ENCODE peak calls at places on chromosomes 7 and 10, in five cellular contexts. K is aorta, I is upper lobe of right lung, T is uterus, A is IMR-90. V is an unnamed sample. For H3K9me3, the result is how much of the 10 kb centered on the place peaks cover.

GRCh38 chr10:50480054-50481007 is 143.4 kb downstream of the SGMS1 start:
- DNase-seq in K (no peak), I (no peak), T (no peak), A (no peak), V (no peak)

GRCh38 chr10:97573021-97573420 is 442 bp downstream of the ANKRD2 start:
- DNase-seq in K (no peak), I (no peak), T (no peak), A (peak), V (peak)

GRCh38 chr7:151917791-151918311 is 38.4 kb upstream of the GALNTL5 start:
- DNase-seq in K (no peak), I (no peak), T (no peak), A (no peak), V (peak)

GRCh38 chr10:25261571-25261970 is 86.8 kb downstream of the GPR158 start:
- DNase-seq in K (no peak), I (no peak), T (no peak), A (no peak), V (no peak)

GRCh38 chr7:7264306-7265040 is 82.1 kb downstream of the C1GALT1 start:
- DNase-seq in K (no peak), I (no peak), T (no peak), A (no peak), V (no peak)

GRCh38 chr7:135978624-135979023 is 1.5 kb upstream of the MTPN start:
- DNase-seq in K (no peak), I (no peak), T (peak), A (no peak), V (no peak)

GRCh38 chr10:128631801-128632241 is 505.6 kb upstream of the MKI67 start:
- DNase-seq in K (no peak), I (no peak), T (no peak), A (no peak), V (peak)

GRCh38 chr10:34565934-34566333 is 249.2 kb downstream of the PARD3 start:
- DNase-seq in K (no peak), I (no peak), T (no peak), A (peak), V (peak)

GRCh38 chr7:302054-302992 is 12.4 kb downstream of the FOXL3 start:
- DNase-seq in K (no peak), I (peak), T (no peak), A (no peak), V (no peak)

GRCh38 chr10:86684305-86684704 is 16.0 kb downstream of the LDB3 start:
- DNase-seq in K (peak), I (no peak), T (peak), A (peak), V (peak)

GRCh38 chr7:8176370-8177081 is 85.4 kb downstream of the ICA1 start:
- DNase-seq in K (peak), I (no peak), T (no peak), A (no peak), V (no peak)

GRCh38 chr10:1499344-1499957 is 237.9 kb downstream of the ADARB2 start:
- DNase-seq in K (no peak), I (no peak), T (no peak), A (no peak), V (no peak)

GRCh38 chr7:90661290-90662151 is 65.4 kb downstream of the CDK14 start:
- DNase-seq in K (no peak), I (no peak), T (no peak), A (peak), V (peak)

GRCh38 chr7:16978358-16979244 is 96.8 kb upstream of the AGR3 start:
- DNase-seq in K (no peak), I (no peak), T (no peak), A (peak), V (peak)

GRCh38 chr7:104541897-104542296 is 213.5 kb downstream of the LHFPL3 start:
- DNase-seq in K (no peak), I (no peak), T (no peak), A (no peak), V (no peak)

GRCh38 chr10:28633750-28634149 is 43.6 kb upstream of the BAMBI start:
- DNase-seq in K (no peak), I (no peak), T (no peak), A (no peak), V (no peak)

GRCh38 chr7:103148994-103149807 is at the start of gene NAPEPLD:
- DNase-seq in K (peak), I (peak), T (peak), A (peak), V (peak)

GRCh38 chr7:33722383-33723096 is 182.8 kb upstream of the BMPER start:
- DNase-seq in K (peak), I (no peak), T (no peak), A (peak), V (peak)

GRCh38 chr10:11180228-11180627 is 162.6 kb downstream of the CELF2 start:
- DNase-seq in K (peak), I (peak), T (no peak), A (no peak), V (no peak)

GRCh38 chr7:45601816-45602540 is 27.8 kb downstream of the ADCY1 start:
- DNase-seq in K (no peak), I (peak), T (no peak), A (no peak), V (no peak)

GRCh38 chr7:78280276-78280675 is 481.7 kb downstream of the PHTF2 start:
- DNase-seq in K (no peak), I (no peak), T (no peak), A (peak), V (no peak)

GRCh38 chr7:99242667-99243066 is 30.0 kb upstream of the MYH16 start:
- DNase-seq in K (no peak), I (no peak), T (no peak), A (no peak), V (peak)

GRCh38 chr7:45978731-45979211 is 57.7 kb upstream of the IGFBP3 start:
- DNase-seq in K (no peak), I (no peak), T (no peak), A (peak), V (peak)

GRCh38 chr7:44185729-44186128 is 3.5 kb downstream of the GCK start:
- DNase-seq in K (no peak), I (peak), T (no peak), A (no peak), V (no peak)

GRCh38 chr10:124036746-124037145 is 56.7 kb downstream of the CHST15 start:
- DNase-seq in K (no peak), I (no peak), T (no peak), A (no peak), V (no peak)

GRCh38 chr10:102004376-102004775 is 51.6 kb downstream of the ARMH3 start:
- DNase-seq in K (no peak), I (no peak), T (no peak), A (peak), V (peak)

GRCh38 chr10:131205556-131205955 is 106.0 kb downstream of the TCERG1L start:
- DNase-seq in K (no peak), I (peak), T (peak), A (no peak), V (no peak)

GRCh38 chr10:44724415-44725174 is 186.5 kb upstream of the TMEM72 start:
- DNase-seq in K (peak), I (no peak), T (no peak), A (peak), V (peak)

GRCh38 chr10:7480742-7481381 is 70.0 kb upstream of the SFMBT2 start:
- DNase-seq in K (no peak), I (no peak), T (no peak), A (no peak), V (no peak)

GRCh38 chr10:33212061-33212748 is 122.3 kb downstream of the NRP1 start:
- DNase-seq in K (no peak), I (no peak), T (no peak), A (peak), V (peak)

GRCh38 chr7:101453617-101454016 is 90.9 kb downstream of the COL26A1 start:
- DNase-seq in K (no peak), I (no peak), T (no peak), A (no peak), V (no peak)

GRCh38 chr10:15856328-15857000 is 3.8 kb downstream of the MINDY3 start:
- DNase-seq in K (no peak), I (no peak), T (no peak), A (no peak), V (peak)

GRCh38 chr7:2018786-2019692 is 213.7 kb downstream of the MAD1L1 start:
- DNase-seq in K (peak), I (peak), T (no peak), A (peak), V (peak)

GRCh38 chr10:49768731-49769130 is 6.6 kb upstream of the OGDHL start:
- DNase-seq in K (no peak), I (no peak), T (no peak), A (no peak), V (no peak)

GRCh38 chr7:108406474-108406873 is 49.8 kb downstream of the NRCAM start:
- DNase-seq in K (no peak), I (no peak), T (no peak), A (peak), V (peak)

DNA sequence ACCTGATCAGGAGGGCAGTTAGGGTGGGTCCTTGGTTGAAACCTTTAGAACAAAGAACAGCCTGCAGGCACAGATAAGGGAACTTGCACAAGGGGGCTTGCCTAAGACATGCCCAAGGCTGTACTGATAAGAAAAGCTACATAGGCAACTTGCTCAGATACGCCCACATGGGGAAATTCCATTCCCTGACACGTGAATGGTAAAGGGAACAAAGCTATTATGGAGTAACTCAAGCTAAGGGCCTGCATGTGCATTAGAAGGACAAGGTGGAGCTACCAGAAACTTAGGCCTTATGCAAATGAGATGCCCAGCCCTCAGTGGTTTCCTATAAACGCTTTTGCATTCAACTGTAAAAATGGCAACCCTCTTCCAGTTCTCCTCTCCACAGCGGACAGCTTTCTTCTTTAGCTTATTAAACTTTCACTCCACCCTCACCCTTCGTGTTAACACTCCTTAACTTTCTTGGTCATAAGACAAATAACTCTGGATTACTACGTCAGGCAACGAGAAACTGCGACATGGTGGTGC is 1192.1 kb upstream of the CELF2 start:
- DNase-seq in K (no peak), I (no peak), T (no peak), A (peak), V (no peak)
- H3K9me3 ChIP-seq in K (under half), I (under half), T (under half), A (under half), V (under half)

GRCh38 chr10:132891313-132891712 is 51.1 kb downstream of the CFAP46 start:
- DNase-seq in K (no peak), I (peak), T (no peak), A (peak), V (no peak)

GRCh38 chr10:132893090-132893489 is 49.3 kb downstream of the CFAP46 start:
- DNase-seq in K (no peak), I (peak), T (peak), A (no peak), V (no peak)

GRCh38 chr10:132889556-132889955 is 52.8 kb downstream of the CFAP46 start:
- DNase-seq in K (peak), I (peak), T (no peak), A (no peak), V (no peak)

GRCh38 chr10:132890301-132890700 is 52.1 kb downstream of the CFAP46 start:
- DNase-seq in K (peak), I (no peak), T (no peak), A (no peak), V (no peak)

GRCh38 chr10:132891994-132892393 is 50.4 kb downstream of the CFAP46 start:
- DNase-seq in K (no peak), I (peak), T (peak), A (peak), V (peak)
- H3K9me3 ChIP-seq in K (under half), I (under half), T (under half), A (under half), V (under half)

GRCh38 chr7:19066109-19066508 is 51.3 kb downstream of the TWIST1 start:
- DNase-seq in K (no peak), I (no peak), T (no peak), A (peak), V (no peak)
- H3K9me3 ChIP-seq in K (under half), I (under half), T (under half), A (under half), V (under half)

DNA sequence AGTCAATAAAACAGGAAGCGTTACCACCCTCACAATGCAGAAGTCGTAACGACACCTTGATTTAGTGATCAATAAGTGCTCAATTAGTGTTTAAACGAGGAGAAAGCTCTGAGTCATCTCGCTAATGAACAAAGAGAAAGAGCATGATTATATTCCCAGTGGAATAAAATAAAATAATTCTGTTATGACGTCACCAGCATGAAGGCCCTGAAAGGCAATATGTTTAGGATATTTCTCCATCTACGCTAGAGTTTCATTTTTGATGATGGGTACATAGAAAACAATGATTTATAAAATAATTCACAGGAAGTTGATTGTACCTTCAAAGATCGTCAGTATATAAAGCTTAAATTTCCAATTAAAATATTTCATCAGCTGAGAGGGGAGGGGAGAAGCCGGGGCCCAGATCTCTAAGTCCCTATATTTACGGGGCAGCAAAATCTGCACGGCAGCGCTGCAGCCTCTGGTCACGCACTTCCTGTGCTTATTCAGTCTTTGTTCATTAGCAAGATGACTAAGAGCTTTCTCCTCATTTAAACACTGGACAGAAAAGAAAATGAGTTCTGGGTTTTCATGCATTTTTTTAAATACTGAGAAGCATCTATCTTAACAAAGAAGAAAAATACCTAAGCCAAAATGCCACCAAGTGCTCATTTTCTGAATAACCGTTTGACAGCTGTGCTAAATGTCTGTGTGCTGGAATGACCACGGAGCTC is 400.4 kb downstream of the PTPRN2 start:
- DNase-seq in K (no peak), I (no peak), T (no peak), A (no peak), V (no peak)
- H3K9me3 ChIP-seq in K (under half), I (under half), T (under half), A (half or more), V (under half)

GRCh38 chr10:18561861-18562551 is 89.4 kb downstream of the NSUN6 start:
- DNase-seq in K (no peak), I (no peak), T (no peak), A (no peak), V (no peak)
- H3K9me3 ChIP-seq in K (under half), I (under half), T (under half), A (under half), V (under half)

GRCh38 chr7:63867127-63867526 is 131.5 kb upstream of the ZNF722 start:
- DNase-seq in K (no peak), I (no peak), T (no peak), A (no peak), V (no peak)
- H3K9me3 ChIP-seq in K (under half), I (under half), T (under half), A (under half), V (under half)